ENCODE peak calls at places on chromosome 2, in eight cellular contexts. S, X, D, N, O, L, R and V are unnamed samples.
A peak's percentile ranks its signal among the peaks of the same experiment; 100 is the strongest.

GRCh38 chr2:234839285-234839684 is 112.5 kb upstream of the SH3BP4 start:
- DNase-seq in O (peak; percentile 24), D (no peak), S (no peak), L (no peak), X (no peak), N (no peak), R (no peak), V (no peak)

GRCh38 chr2:118440699-118441098 is 352.4 kb downstream of the INSIG2 start:
- DNase-seq in O (no peak), R (no peak), S (no peak), N (no peak), L (no peak), X (no peak), D (no peak), V (no peak)

GRCh38 chr2:47422560-47422959 is 19.6 kb downstream of the MSH2 start:
- DNase-seq in D (no peak), S (no peak), X (no peak), O (peak; percentile 58), L (no peak), R (no peak), N (no peak), V (no peak)

GRCh38 chr2:18526429-18526828 is 34.0 kb downstream of the RDH14 start:
- DNase-seq in N (no peak), L (no peak), S (no peak), O (no peak), D (no peak), R (no peak), X (no peak), V (no peak)

GRCh38 chr2:28296243-28296642 is 96.4 kb upstream of the FOSL2 start:
- DNase-seq in S (no peak), D (no peak), L (no peak), X (no peak), O (peak; percentile 83), R (no peak), N (no peak), V (no peak)

GRCh38 chr2:224712346-224712745 is 3.8 kb downstream of the CCDC195 start:
- DNase-seq in L (no peak), O (peak; percentile 42), X (no peak), R (no peak), N (no peak), S (no peak), D (no peak), V (no peak)

GRCh38 chr2:172282944-172283343 is 144.4 kb upstream of the ITGA6 start:
- DNase-seq in S (no peak), R (no peak), N (no peak), O (peak; percentile 97), D (no peak), X (no peak), L (no peak), V (no peak)

GRCh38 chr2:216583157-216583556 is 50.1 kb upstream of the IGFBP2 start:
- DNase-seq in L (no peak), N (no peak), O (peak; percentile 86), D (no peak), S (no peak), X (no peak), R (no peak), V (no peak)

GRCh38 chr2:225411452-225411851 is 11.9 kb downstream of the NYAP2 start:
- DNase-seq in O (no peak), L (no peak), N (no peak), S (no peak), D (no peak), R (no peak), X (no peak), V (no peak)

GRCh38 chr2:215271466-215271865 is 40.4 kb upstream of the ATIC start:
- DNase-seq in O (no peak), S (no peak), X (peak; percentile 13), L (no peak), D (no peak), R (no peak), N (no peak), V (no peak)